ENCODE peak calls at places on chromosomes 2 and 18, in six cellular contexts. W is Karpas-422; U is T-helper 2 cell; N is stimulated activated CD4-positive, alpha-beta T cell treated with anti-CD3 and anti-CD28 coated beads, Interleukin-4, amount 100 ng/mL, for 1 hour; O is amniotic stem cell; T is activated naive CD8-positive, alpha-beta T cell treated with anti-CD3 and anti-CD28 coated beads, Interleukin-2, amount 50 U/mL, for 16 hours. J is an unnamed sample.

GRCh38 chr2:163736433-163737168 is 793 bp upstream of the FIGN start:
- DNase-seq in W (no peak), U (no peak), N (no peak), O (no peak), T (no peak), J (no peak)

GRCh38 chr2:236286866-236287545 is 22.8 kb upstream of the ASB18 start:
- DNase-seq in W (no peak), U (no peak), N (no peak), O (peak), T (no peak), J (no peak)

GRCh38 chr2:127045792-127046501 is 61.0 kb downstream of the BIN1 start:
- DNase-seq in W (no peak), U (no peak), N (no peak), O (no peak), T (no peak), J (no peak)

GRCh38 chr2:114011709-114012108 is 121.8 kb downstream of the ACTR3 start:
- DNase-seq in W (no peak), U (no peak), N (no peak), O (no peak), T (no peak), J (no peak)

GRCh38 chr18:63002803-63003445 is 287.6 kb downstream of the PHLPP1 start:
- DNase-seq in W (no peak), U (no peak), N (no peak), O (no peak), T (no peak), J (no peak)

GRCh38 chr2:96953611-96954489 is 32.5 kb downstream of the FAM178B start:
- DNase-seq in W (no peak), U (peak), N (no peak), O (no peak), T (no peak), J (no peak)

GRCh38 chr2:96798733-96799622 is 17.1 kb upstream of the CNNM3 start:
- DNase-seq in W (no peak), U (no peak), N (no peak), O (no peak), T (no peak), J (no peak)

GRCh38 chr2:124572953-124573634 is 548.0 kb downstream of the CNTNAP5 start:
- DNase-seq in W (no peak), U (no peak), N (no peak), O (no peak), T (no peak), J (no peak)

GRCh38 chr2:127388423-127389164 is 819 bp upstream of the MAP3K2 start:
- DNase-seq in W (peak), U (peak), N (no peak), O (no peak), T (no peak), J (no peak)

GRCh38 chr18:58819051-58819450 is 45.6 kb upstream of the ZNF532 start:
- DNase-seq in W (no peak), U (peak), N (no peak), O (no peak), T (no peak), J (no peak)

J was measured in stimulated activated naive CD4-positive, alpha-beta T cell treated with Interleukin-2 at 50 U/mL for 16 hours.